ENCODE peak calls at places on chromosomes 7 and 10, in nine cellular contexts. U is activated T-cell treated with anti-CD3 and anti-CD28 coated beads for 24 hours; V is iPS-NIHi11; O is iPS DF 19.7; M is stimulated activated CD8-positive, alpha-beta memory T cell treated with anti-CD3 and anti-CD28 coated beads, Interleukin-12 subunit alpha, Interleukin-12 subunit beta, amount 100 ng/mL, for 1 hour; Y is GM03348; F is NAMALWA; N is hepatic stellate cell; T is psoas muscle. B is an unnamed sample.

GRCh38 chr7:30135551-30136271 is 925 bp downstream of the MTURN start:
- DNase-seq in N (peak), T (peak), M (peak), F (peak), Y (peak), V (peak), O (no peak), U (peak), B (no peak)

GRCh38 chr10:69327463-69328345 is 49.4 kb downstream of the HK1 start:
- DNase-seq in U (no peak), V (no peak), O (no peak), T (peak), F (no peak), M (no peak), N (no peak), Y (no peak), B (no peak)

GRCh38 chr7:99919814-99920618 is 686 bp upstream of the TRIM4 start:
- DNase-seq in F (peak), O (no peak), U (no peak), Y (no peak), M (no peak), N (no peak), V (no peak), T (no peak), B (no peak)

GRCh38 chr10:125982256-125982948 is 86.0 kb downstream of the FANK1 start:
- DNase-seq in U (peak), V (peak), T (no peak), O (peak), M (peak), N (peak), F (peak), Y (peak), B (peak)

GRCh38 chr10:128035557-128035973 is 90.7 kb downstream of the MKI67 start:
- DNase-seq in T (no peak), F (peak), V (peak), Y (peak), O (no peak), N (peak), U (peak), M (peak), B (no peak)

GRCh38 chr10:107502263-107502979 is 337.9 kb upstream of the SORCS1 start:
- DNase-seq in Y (no peak), M (no peak), F (no peak), O (no peak), V (no peak), N (no peak), T (no peak), U (no peak), B (no peak)

GRCh38 chr10:103666109-103666508 is 172.6 kb downstream of the NEURL1 start:
- DNase-seq in F (no peak), U (no peak), V (peak), O (no peak), T (peak), Y (peak), M (no peak), N (peak), B (no peak)

GRCh38 chr10:13090289-13090688 is 9.7 kb upstream of the OPTN start:
- DNase-seq in M (no peak), F (no peak), N (no peak), T (no peak), U (no peak), V (no peak), O (no peak), Y (no peak), B (no peak)

GRCh38 chr10:59859570-59859969 is 46.8 kb downstream of the CCDC6 start:
- DNase-seq in N (no peak), Y (no peak), M (no peak), U (no peak), F (no peak), O (no peak), V (no peak), T (no peak), B (no peak)

GRCh38 chr7:21108182-21108581 is 319.7 kb upstream of the SP4 start:
- DNase-seq in O (no peak), V (peak), F (no peak), N (no peak), M (no peak), Y (no peak), T (no peak), U (no peak), B (no peak)

GRCh38 chr10:97531401-97531985 is 32.8 kb downstream of the UBTD1 start:
- DNase-seq in F (no peak), T (no peak), M (no peak), O (no peak), N (peak), V (no peak), U (no peak), Y (no peak), B (no peak)

GRCh38 chr7:44964831-44965440 is 13.9 kb downstream of the MYO1G start:
- DNase-seq in Y (no peak), V (no peak), F (no peak), M (no peak), U (no peak), O (no peak), N (no peak), T (no peak), B (no peak)

GRCh38 chr7:69430502-69431145 is 167.7 kb upstream of the AUTS2 start:
- DNase-seq in T (peak), U (no peak), O (no peak), F (peak), N (no peak), Y (no peak), V (no peak), M (no peak), B (no peak)

GRCh38 chr7:133330085-133330484 is 77.2 kb downstream of the EXOC4 start:
- DNase-seq in M (no peak), U (no peak), Y (no peak), O (no peak), F (no peak), V (peak), T (no peak), N (no peak), B (no peak)

GRCh38 chr7:69596723-69597277 is 1.5 kb upstream of the AUTS2 start:
- DNase-seq in U (no peak), V (no peak), N (no peak), Y (peak), M (no peak), T (no peak), F (no peak), O (no peak), B (no peak)

GRCh38 chr10:13815766-13816165 is 229.0 kb downstream of the PRPF18 start:
- DNase-seq in Y (peak), M (no peak), T (no peak), F (no peak), U (no peak), N (peak), O (no peak), V (no peak), B (no peak)

GRCh38 chr10:30705086-30705624 is 75.6 kb upstream of the LYZL2 start:
- DNase-seq in T (no peak), Y (no peak), U (no peak), V (no peak), N (no peak), F (peak), O (no peak), M (no peak), B (no peak)

GRCh38 chr7:101998029-101998903 is 180.8 kb downstream of the CUX1 start:
- DNase-seq in U (no peak), V (no peak), F (no peak), Y (no peak), M (no peak), T (peak), N (no peak), O (no peak), B (no peak)

GRCh38 chr10:91433620-91434019 is 23.5 kb downstream of the HECTD2 start:
- DNase-seq in V (no peak), Y (no peak), F (no peak), O (no peak), U (no peak), N (no peak), T (no peak), M (no peak), B (no peak)

GRCh38 chr7:44348300-44348699 is 22.9 kb upstream of the CAMK2B start:
- DNase-seq in M (no peak), N (peak), O (peak), F (peak), T (no peak), Y (peak), V (peak), U (no peak), B (no peak)

GRCh38 chr7:43585521-43585920 is 2.6 kb downstream of the STK17A start:
- DNase-seq in Y (peak), N (no peak), O (no peak), F (peak), V (no peak), M (no peak), T (no peak), U (no peak), B (no peak)

GRCh38 chr7:67962863-67963262 is 966.2 kb downstream of the TYW1 start:
- DNase-seq in O (no peak), Y (no peak), F (no peak), V (no peak), N (no peak), T (no peak), M (no peak), U (no peak), B (no peak)

GRCh38 chr10:86443936-86444335 is 77.3 kb upstream of the GRID1 start:
- DNase-seq in V (no peak), T (no peak), F (no peak), Y (no peak), U (no peak), M (no peak), O (no peak), N (no peak), B (no peak)

GRCh38 chr10:12405342-12406320 is 56.3 kb downstream of the CAMK1D start:
- DNase-seq in U (no peak), T (no peak), M (no peak), V (no peak), F (no peak), N (no peak), O (no peak), Y (no peak), B (no peak)

GRCh38 chr10:12349628-12350166 is 350 bp downstream of the CAMK1D start:
- DNase-seq in N (no peak), T (no peak), M (no peak), Y (no peak), U (no peak), F (no peak), O (no peak), V (no peak), B (no peak)

GRCh38 chr7:30226593-30227268 is 57.7 kb upstream of the ZNRF2 start:
- DNase-seq in V (peak), M (no peak), O (peak), U (no peak), N (no peak), F (peak), T (no peak), Y (no peak), B (no peak)

GRCh38 chr7:121081327-121081936 is 92.9 kb downstream of the CPED1 start:
- DNase-seq in F (peak), N (no peak), M (no peak), O (no peak), U (no peak), V (peak), Y (peak), T (no peak), B (peak)

GRCh38 chr7:22110881-22111280 is 165.2 kb upstream of the CDCA7L start:
- DNase-seq in M (no peak), F (peak), V (no peak), N (no peak), T (no peak), Y (no peak), U (no peak), O (no peak), B (no peak)

B was measured in SK-N-MC.